ENCODE peak calls at places on chromosomes 4 and X, in ten cellular contexts. I is SK-N-SH, L is tibial artery, U is AG04450, K is tibial nerve, V is GM06990, P is psoas muscle, S is mammary epithelial cell, D is HFF-Myc, N is cardiac muscle cell. W is an unnamed sample.
A peak's percentile ranks its signal among the peaks of the same experiment; 100 is the strongest.

GRCh38 chrX:71214604-71215334 is 8.3 kb upstream of the GJB1 start:
- DNase-seq in I (no peak), L (no peak), U (no peak), K (no peak), V (no peak), P (no peak), S (no peak), D (no peak), N (no peak), W (no peak)

GRCh38 chr4:15506464-15506863 is 36.8 kb downstream of the CC2D2A start:
- DNase-seq in I (no peak), L (no peak), U (peak; percentile 11), K (no peak), V (no peak), P (no peak), S (no peak), D (no peak), N (peak; percentile 15), W (no peak)

GRCh38 chr4:82784615-82785247 is 13.9 kb downstream of the SCD5 start:
- DNase-seq in I (peak; percentile 72), L (no peak), U (no peak), K (no peak), V (no peak), P (no peak), S (no peak), D (no peak), N (peak; percentile 71), W (no peak)

GRCh38 chrX:132858018-132858417 is 100.4 kb downstream of the HS6ST2 start:
- DNase-seq in I (no peak), L (no peak), U (no peak), K (no peak), V (no peak), P (no peak), S (no peak), D (no peak), N (peak; percentile 56), W (no peak)

GRCh38 chrX:30065226-30065625 is 150.1 kb upstream of the MAGEB2 start:
- DNase-seq in I (no peak), L (no peak), U (peak; percentile 8), K (no peak), V (no peak), P (no peak), S (no peak), D (no peak), N (peak; percentile 38), W (no peak)

GRCh38 chrX:23782455-23782854 is 518 bp upstream of the SAT1 start:
- DNase-seq in I (no peak), L (no peak), U (no peak), K (no peak), V (no peak), P (no peak), S (no peak), D (no peak), N (no peak), W (no peak)

GRCh38 chr4:173243321-173243720 is 74.7 kb downstream of the GALNT7 start:
- DNase-seq in I (no peak), L (no peak), U (peak; percentile 39), K (no peak), V (no peak), P (no peak), S (peak; percentile 88), D (no peak), N (peak; percentile 36), W (no peak)

GRCh38 chr4:151316645-151317044 is 8.8 kb downstream of the SH3D19 start:
- DNase-seq in I (no peak), L (no peak), U (no peak), K (no peak), V (no peak), P (no peak), S (no peak), D (no peak), N (no peak), W (no peak)

GRCh38 chrX:129347291-129347690 is 176.0 kb downstream of the SMARCA1 start:
- DNase-seq in I (no peak), L (no peak), U (no peak), K (no peak), V (no peak), P (no peak), S (no peak), D (no peak), N (no peak), W (peak; percentile 36)

GRCh38 chr4:25310825-25311210 is 1.8 kb upstream of the ZCCHC4 start:
- DNase-seq in I (no peak), L (no peak), U (no peak), K (no peak), V (no peak), P (no peak), S (no peak), D (no peak), N (no peak), W (no peak)
- H3K4me3 ChIP-seq in I (no peak overlapping the region), L (no peak overlapping the region), U (no peak overlapping the region), K (no peak overlapping the region), V (peak overlapping the region; percentile 31), P (no peak overlapping the region), S (no peak overlapping the region), D (no peak overlapping the region), N (no peak overlapping the region), W (peak overlapping the region; percentile 49)

GRCh38 chrX:118498351-118498750 is 2.7 kb downstream of the DOCK11 start:
- DNase-seq in I (no peak), L (no peak), U (no peak), K (no peak), V (no peak), P (no peak), S (no peak), D (no peak), N (no peak), W (peak; percentile 26)

GRCh38 chrX:118499295-118499694 is 3.7 kb downstream of the DOCK11 start:
- DNase-seq in I (no peak), L (no peak), U (no peak), K (no peak), V (no peak), P (no peak), S (no peak), D (no peak), N (no peak), W (no peak)

GRCh38 chrX:118496763-118497079 is 1.1 kb downstream of the DOCK11 start:
- DNase-seq in I (no peak), L (no peak), U (no peak), K (no peak), V (no peak), P (no peak), S (no peak), D (no peak), N (no peak), W (no peak)

GRCh38 chrX:118497180-118497814 is 1.7 kb downstream of the DOCK11 start:
- DNase-seq in I (no peak), L (no peak), U (no peak), K (no peak), V (no peak), P (no peak), S (no peak), D (no peak), N (no peak), W (peak; percentile 25)

GRCh38 chrX:118498755-118499154 is 3.1 kb downstream of the DOCK11 start:
- DNase-seq in I (no peak), L (no peak), U (no peak), K (no peak), V (no peak), P (no peak), S (no peak), D (no peak), N (no peak), W (no peak)
- H3K4me3 ChIP-seq in I (peak overlapping the region; percentile 59), L (no peak overlapping the region), U (no peak overlapping the region), K (no peak overlapping the region), V (no peak overlapping the region), P (no peak overlapping the region), S (no peak overlapping the region), D (no peak overlapping the region), N (no peak overlapping the region), W (peak overlapping the region; percentile 76)

DNA sequence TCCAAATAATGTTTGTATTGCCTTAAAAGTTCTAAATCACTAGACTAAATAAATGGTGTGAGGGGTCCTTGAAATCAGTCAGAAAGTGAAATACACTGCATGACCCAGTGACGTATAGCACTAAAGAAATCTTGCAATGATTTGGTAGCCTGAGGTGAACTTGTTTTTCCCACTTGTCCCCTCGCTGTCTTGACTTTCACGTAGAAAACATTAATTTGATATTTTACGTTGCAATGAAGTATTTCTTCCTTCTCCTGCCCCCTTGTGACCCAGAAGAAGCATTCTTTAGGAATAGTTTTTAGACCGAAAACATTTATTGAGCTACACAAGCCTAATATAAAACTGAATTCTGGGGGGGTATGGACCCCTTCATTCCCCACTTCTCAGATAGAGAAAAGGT is 3.7 kb downstream of the KLB start:
- DNase-seq in I (no peak), L (no peak), U (no peak), K (no peak), V (no peak), P (no peak), S (no peak), D (no peak), N (peak; percentile 35), W (no peak)
- H3K4me3 ChIP-seq in I (no peak overlapping the region), L (no peak overlapping the region), U (no peak overlapping the region), K (no peak overlapping the region), V (no peak overlapping the region), P (no peak overlapping the region), S (no peak overlapping the region), D (no peak overlapping the region), N (no peak overlapping the region), W (no peak overlapping the region)

DNA sequence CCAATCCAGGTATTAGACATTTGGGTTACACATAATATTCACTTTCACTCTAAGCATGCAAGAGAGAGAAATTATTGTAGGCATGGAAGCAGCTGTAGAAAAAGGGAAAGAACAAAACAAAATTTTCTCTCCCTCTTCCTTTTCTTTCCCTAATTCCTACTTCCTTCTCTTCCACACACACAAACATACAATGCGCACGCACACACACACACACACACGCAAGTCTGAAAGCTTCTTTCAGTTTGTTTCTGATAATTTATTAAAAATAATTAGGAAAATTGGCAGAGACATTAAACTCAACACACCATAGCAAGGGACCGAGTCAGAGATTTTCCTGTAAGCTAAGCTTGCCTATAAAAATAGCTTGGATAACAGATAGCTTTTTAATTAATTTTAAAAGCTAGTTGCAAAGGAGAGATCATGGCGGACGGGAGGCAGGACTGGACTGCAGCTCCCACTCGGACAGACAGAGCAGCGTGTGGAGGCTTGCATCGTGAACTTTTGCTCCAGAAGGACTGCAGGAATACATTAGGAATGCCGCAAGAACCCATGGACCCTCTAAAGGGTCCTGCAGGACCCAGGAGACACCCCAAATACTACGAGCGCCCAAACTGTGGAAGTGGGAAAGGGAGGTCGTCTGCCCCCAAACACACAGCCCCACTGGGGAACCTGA is 92.6 kb upstream of the MAPK10 start:
- DNase-seq in I (no peak), L (no peak), U (no peak), K (no peak), V (no peak), P (no peak), S (no peak), D (no peak), N (peak; percentile 72), W (no peak)
- H3K4me3 ChIP-seq in I (no peak overlapping the region), L (peak overlapping the region; percentile 37), U (peak overlapping the region; percentile 61), K (peak overlapping the region; percentile 2), V (no peak overlapping the region), P (peak overlapping the region; percentile 1), S (no peak overlapping the region), D (no peak overlapping the region), N (no peak overlapping the region), W (no peak overlapping the region)

DNA sequence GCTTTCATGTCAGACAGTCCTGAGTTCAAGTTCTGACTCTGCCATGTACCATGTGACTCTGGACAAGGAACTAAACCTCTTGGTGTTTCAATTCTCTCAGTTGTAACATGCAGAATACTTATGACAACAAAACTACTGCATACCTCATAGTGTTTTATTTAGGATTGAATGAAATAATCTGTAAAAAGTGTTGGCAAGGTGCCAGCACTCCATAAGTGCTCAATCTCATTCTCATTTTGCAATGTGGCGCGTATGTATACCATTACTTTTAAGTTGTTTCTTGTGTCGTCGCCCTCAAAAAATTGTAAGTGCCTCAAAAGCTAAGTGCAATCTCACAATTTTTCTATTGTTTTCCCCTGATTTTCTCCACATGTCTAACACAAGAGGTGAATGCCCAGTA is 62.5 kb downstream of the IGSF1 start:
- DNase-seq in I (no peak), L (no peak), U (no peak), K (no peak), V (no peak), P (no peak), S (no peak), D (no peak), N (no peak), W (no peak)
- H3K4me3 ChIP-seq in I (no peak overlapping the region), L (no peak overlapping the region), U (no peak overlapping the region), K (no peak overlapping the region), V (no peak overlapping the region), P (no peak overlapping the region), S (no peak overlapping the region), D (no peak overlapping the region), N (no peak overlapping the region), W (no peak overlapping the region)

W was measured in NB4.